ENCODE peak calls at places on chromosomes 11 and 22, in seven cellular contexts. E is PC-9; H is CD4-positive, alpha-beta memory T cell; R is stimulated activated CD4-positive, alpha-beta T cell treated with anti-CD3 and anti-CD28 coated beads, Interleukin-12 subunit alpha, Interleukin-12 subunit beta, amount 100 ng/mL, for 4 hours; C is tibial artery; V is astrocyte of the hippocampus; W is CD4-positive, alpha-beta T cell. J is an unnamed sample.

GRCh38 chr11:83717551-83717950 is 431.4 kb upstream of the CCDC90B start:
- DNase-seq in E (no peak), H (no peak), R (no peak), C (no peak), V (peak; percentile 67), W (no peak), J (no peak)

GRCh38 chr22:24053481-24054226 is 42.5 kb downstream of the CABIN1 start:
- DNase-seq in E (no peak), H (no peak), R (no peak), C (no peak), V (no peak), W (no peak), J (no peak)

GRCh38 chr11:28460348-28460747 is 352.2 kb downstream of the METTL15 start:
- DNase-seq in E (no peak), H (no peak), R (no peak), C (no peak), V (no peak), W (no peak), J (no peak)

GRCh38 chr22:49044091-49044490 is 783.6 kb downstream of the BRD1 start:
- DNase-seq in E (no peak), H (no peak), R (no peak), C (peak; percentile 24), V (no peak), W (no peak), J (no peak)

GRCh38 chr11:44016129-44016528 is 31.7 kb upstream of the ACCSL start:
- DNase-seq in E (no peak), H (no peak), R (no peak), C (peak; percentile 97), V (peak; percentile 43), W (no peak), J (no peak)

GRCh38 chr11:78100276-78101040 is 20.8 kb upstream of the NDUFC2 start:
- DNase-seq in E (no peak), H (no peak), R (no peak), C (no peak), V (peak; percentile 30), W (no peak), J (peak; percentile 71)

GRCh38 chr22:30276041-30276440 is 9.4 kb upstream of the OSM start:
- DNase-seq in E (no peak), H (no peak), R (no peak), C (no peak), V (no peak), W (no peak), J (no peak)

GRCh38 chr11:14577835-14578529 is 57.8 kb upstream of the PSMA1 start:
- DNase-seq in E (no peak), H (peak; percentile 23), R (no peak), C (no peak), V (no peak), W (peak; percentile 26), J (no peak)

GRCh38 chr11:11640996-11641395 is 19.2 kb upstream of the GALNT18 start:
- DNase-seq in E (no peak), H (no peak), R (no peak), C (no peak), V (no peak), W (no peak), J (peak; percentile 65)

GRCh38 chr11:119338318-119338890 is 2.3 kb downstream of the C1QTNF5 start:
- DNase-seq in E (peak; percentile 58), H (peak; percentile 65), R (peak; percentile 62), C (peak; percentile 87), V (peak; percentile 94), W (peak; percentile 50), J (peak; percentile 86)

GRCh38 chr22:29351042-29351441 is 35.5 kb upstream of the RASL10A start:
- DNase-seq in E (no peak), H (no peak), R (no peak), C (no peak), V (no peak), W (no peak), J (no peak)

GRCh38 chr11:17343907-17344306 is 7.7 kb upstream of the NCR3LG1 start:
- DNase-seq in E (no peak), H (no peak), R (no peak), C (no peak), V (peak; percentile 71), W (no peak), J (no peak)

GRCh38 chr11:1659478-1659877 is 29.9 kb downstream of the KRTAP5-5 start:
- DNase-seq in E (no peak), H (no peak), R (no peak), C (no peak), V (no peak), W (no peak), J (no peak)

GRCh38 chr11:24509114-24509513 is 12.3 kb downstream of the LUZP2 start:
- DNase-seq in E (no peak), H (no peak), R (no peak), C (no peak), V (no peak), W (no peak), J (no peak)

GRCh38 chr11:62909107-62909894 is 11.9 kb downstream of the CHRM1 start:
- DNase-seq in E (peak; percentile 43), H (no peak), R (no peak), C (peak; percentile 74), V (peak; percentile 85), W (no peak), J (no peak)

GRCh38 chr11:35182317-35182939 is 43.5 kb downstream of the CD44 start:
- DNase-seq in E (peak; percentile 72), H (no peak), R (no peak), C (no peak), V (no peak), W (no peak), J (no peak)

GRCh38 chr11:7004482-7004881 is 15.7 kb downstream of the ZNF214 start:
- DNase-seq in E (no peak), H (no peak), R (no peak), C (no peak), V (no peak), W (no peak), J (no peak)